ENCODE peak calls at places on chromosomes 11 and 22, in four cellular contexts. T is transverse colon, Y is A549, P is tibial nerve. C is an unnamed sample.

GRCh38 chr11:44957051-44957515 is 6.4 kb upstream of the TP53I11 start:
- DNase-seq in T (no peak), Y (no peak), P (no peak), C (no peak)

GRCh38 chr11:32911413-32911812 is 18.8 kb downstream of the QSER1 start:
- DNase-seq in T (no peak), Y (no peak), P (no peak), C (no peak)

GRCh38 chr11:59112494-59112893 is 5.5 kb downstream of the FAM111B start:
- DNase-seq in T (no peak), Y (no peak), P (no peak), C (no peak)

GRCh38 chr11:84498016-84498415 is 1129.1 kb downstream of the DLG2 start:
- DNase-seq in T (no peak), Y (no peak), P (no peak), C (no peak)

GRCh38 chr11:102791271-102792036 is 6.5 kb downstream of the MMP1 start:
- DNase-seq in T (no peak), Y (no peak), P (no peak), C (no peak)

GRCh38 chr11:10076458-10077141 is 217.4 kb downstream of the SBF2 start:
- DNase-seq in T (peak), Y (peak), P (no peak), C (peak)

GRCh38 chr11:119446434-119446833 is 23.5 kb upstream of the THY1 start:
- DNase-seq in T (no peak), Y (no peak), P (no peak), C (no peak)

GRCh38 chr11:46912526-46913150 is 5.7 kb downstream of the LRP4 start:
- DNase-seq in T (no peak), Y (no peak), P (no peak), C (no peak)

GRCh38 chr11:128054323-128054910 is 532.9 kb downstream of the ETS1 start:
- DNase-seq in T (no peak), Y (no peak), P (no peak), C (no peak)

GRCh38 chr11:77602385-77603105 is 12.8 kb downstream of the AQP11 start:
- DNase-seq in T (no peak), Y (peak), P (no peak), C (peak)

GRCh38 chr11:19725379-19726079 is 12.9 kb downstream of the NAV2 start:
- DNase-seq in T (no peak), Y (no peak), P (no peak), C (no peak)
- TF ChIP-seq EP300 in T (no peak), Y (no peak), P (peak), C (no peak)

DNA sequence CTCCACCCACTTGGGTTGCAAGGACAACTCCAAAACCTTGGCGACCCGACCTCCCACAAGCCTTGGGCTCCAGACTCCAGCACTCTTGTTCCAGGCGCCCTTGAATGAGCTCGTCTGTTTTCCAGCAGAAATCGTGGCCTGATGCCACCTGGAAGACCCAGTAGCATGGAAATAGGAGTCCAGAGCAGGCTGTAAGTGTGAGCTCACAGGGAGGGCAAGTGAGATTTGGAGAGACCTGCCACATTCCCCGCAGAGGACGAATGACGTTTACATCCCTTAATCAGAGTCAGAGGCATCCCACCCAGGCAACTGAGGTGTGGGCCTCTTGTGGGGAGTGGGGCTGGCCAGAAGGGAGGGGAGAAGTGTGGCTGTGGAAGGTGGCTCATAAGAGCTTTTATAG is 71.9 kb downstream of the LDLRAD3 start:
- DNase-seq in T (no peak), Y (no peak), P (peak), C (no peak)
- TF ChIP-seq EP300 in T (no peak), Y (no peak), P (peak), C (no peak)

GRCh38 chr11:69667619-69668604 is 7.2 kb downstream of the LTO1 start:
- DNase-seq in T (no peak), Y (no peak), P (no peak), C (peak)

GRCh38 chr11:69669486-69669885 is 5.7 kb downstream of the LTO1 start:
- DNase-seq in T (no peak), Y (no peak), P (no peak), C (no peak)

GRCh38 chr11:69666752-69667536 is 8.2 kb downstream of the LTO1 start:
- DNase-seq in T (no peak), Y (no peak), P (no peak), C (no peak)

GRCh38 chr11:69671734-69672465 is 3.3 kb downstream of the LTO1 start:
- DNase-seq in T (no peak), Y (no peak), P (no peak), C (no peak)

GRCh38 chr11:69670158-69670845 is 4.9 kb downstream of the LTO1 start:
- DNase-seq in T (peak), Y (peak), P (peak), C (peak)
- TF ChIP-seq EP300 in T (no peak), Y (no peak), P (peak), C (no peak)

GRCh38 chr11:63920126-63920869 is 3.3 kb upstream of the RCOR2 start:
- DNase-seq in T (peak), Y (no peak), P (no peak), C (peak)

GRCh38 chr11:63917685-63918523 is 940 bp upstream of the RCOR2 start:
- DNase-seq in T (peak), Y (peak), P (peak), C (peak)

GRCh38 chr11:63920870-63921417 is 4.0 kb upstream of the RCOR2 start:
- DNase-seq in T (peak), Y (no peak), P (no peak), C (no peak)

GRCh38 chr11:63918576-63919171 is 1.7 kb upstream of the RCOR2 start:
- DNase-seq in T (no peak), Y (no peak), P (no peak), C (no peak)

DNA sequence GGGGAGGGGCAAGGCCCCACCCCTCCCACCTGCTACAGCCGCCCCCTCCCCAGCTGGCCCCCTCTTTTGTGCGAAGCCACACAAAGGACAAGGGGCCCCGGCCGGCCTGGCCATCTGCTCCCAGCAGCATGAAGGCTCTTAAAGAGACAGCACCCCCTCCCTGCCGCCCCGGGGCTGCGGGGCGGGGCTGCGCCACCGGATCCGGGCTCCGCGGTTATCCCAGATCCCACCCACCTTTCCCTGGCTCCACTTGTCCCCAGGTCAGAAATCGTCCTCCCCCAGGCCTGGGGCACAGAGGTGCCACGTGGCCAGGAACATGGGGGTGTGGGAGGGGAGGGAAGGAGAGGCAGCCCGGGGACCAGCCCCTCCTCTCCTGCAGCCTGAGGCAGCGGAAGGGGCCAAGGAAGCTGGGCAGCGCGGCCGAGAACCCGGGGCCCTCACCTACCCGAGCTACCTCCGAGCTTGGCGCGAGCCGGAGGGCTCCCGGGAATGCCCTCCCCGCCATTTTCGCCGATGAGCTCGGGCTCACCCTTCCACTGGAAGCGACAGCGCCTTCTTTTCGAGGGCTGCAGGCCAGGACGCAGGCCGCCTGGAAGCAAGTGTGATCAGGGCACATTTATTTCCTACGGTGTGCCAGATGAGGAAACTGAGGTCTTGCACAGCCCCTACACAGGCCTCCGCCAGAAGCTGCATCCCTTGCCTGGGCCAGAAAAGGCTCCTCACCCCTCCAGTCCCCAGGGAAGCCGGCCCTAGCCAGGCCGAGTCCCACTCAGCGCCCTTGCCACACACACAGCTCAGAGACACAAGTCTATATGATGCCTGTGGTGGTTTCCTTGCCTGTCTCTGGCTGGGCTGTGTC is 2.5 kb upstream of the RCOR2 start:
- DNase-seq in T (peak), Y (no peak), P (no peak), C (peak)
- TF ChIP-seq EP300 in T (no peak), Y (no peak), P (no peak), C (peak)

GRCh38 chr22:30235687-30236170 is 10.8 kb downstream of the LIF start:
- DNase-seq in T (no peak), Y (peak), P (no peak), C (no peak)
- TF ChIP-seq EP300 in T (no peak), Y (peak), P (no peak), C (no peak)

DNA sequence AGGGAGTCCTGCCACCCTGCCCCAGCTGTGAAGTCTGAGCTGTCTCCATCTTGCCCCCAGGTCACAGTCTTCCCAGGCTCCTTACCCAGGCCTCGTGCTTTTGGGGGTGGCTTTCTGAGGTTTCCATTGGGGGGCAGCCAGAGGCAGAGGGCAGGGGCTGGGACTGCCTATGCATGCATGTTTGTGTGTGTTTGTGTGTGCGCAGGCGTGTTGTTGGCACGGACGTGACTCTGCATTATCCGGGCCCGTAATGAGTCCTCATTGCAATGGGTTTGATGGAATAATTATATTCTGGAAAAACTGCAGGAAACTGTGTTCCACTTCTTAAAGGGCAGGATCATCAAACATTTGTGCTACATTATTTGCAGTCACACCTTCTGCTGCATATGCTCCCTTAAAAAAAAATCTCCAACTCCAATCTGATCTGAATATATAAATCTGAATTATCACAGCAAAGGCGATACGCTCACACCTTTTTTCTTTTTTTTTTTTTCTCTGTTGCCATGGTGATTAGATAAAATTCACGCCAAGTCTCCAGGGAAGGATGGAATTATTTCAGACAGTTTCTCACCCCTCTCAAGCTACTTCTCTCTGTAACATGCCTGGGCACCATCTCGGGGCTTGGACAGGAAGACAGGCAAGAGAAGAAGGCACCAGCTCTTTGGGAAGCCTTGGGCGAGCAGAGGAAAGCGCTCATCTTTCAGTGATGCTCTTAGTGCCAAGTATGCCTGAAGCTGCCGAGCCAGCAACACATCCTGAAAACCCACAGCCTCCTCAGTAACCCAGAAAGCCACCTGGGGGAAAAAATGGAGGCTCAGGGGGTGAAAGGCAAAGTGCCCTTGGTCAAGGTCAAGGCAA is 45.9 kb downstream of the DSCAML1 start:
- DNase-seq in T (no peak), Y (no peak), P (no peak), C (no peak)
- TF ChIP-seq EP300 in T (no peak), Y (no peak), P (no peak), C (no peak)

DNA sequence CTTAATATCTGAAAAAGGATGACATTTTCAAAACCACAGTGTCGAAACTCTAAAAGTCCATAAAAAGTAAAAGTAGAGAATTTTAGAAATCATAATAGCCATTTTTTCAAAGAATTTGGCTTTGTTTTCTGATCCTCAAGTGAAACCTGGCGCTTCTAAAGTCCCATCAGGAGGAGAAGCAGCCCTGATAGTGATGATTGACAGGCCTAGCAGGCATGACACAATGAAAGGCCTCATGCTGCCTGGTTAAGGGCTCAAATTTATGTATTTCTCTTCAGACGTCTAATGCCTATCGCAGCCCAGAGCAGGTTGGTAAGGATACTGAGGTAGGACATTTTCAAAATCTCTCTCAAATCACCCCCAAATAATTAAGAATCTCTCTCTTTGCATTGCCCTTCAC is 3.9 kb upstream of the DEUP1 start:
- DNase-seq in T (no peak), Y (no peak), P (no peak), C (no peak)
- TF ChIP-seq EP300 in T (no peak), Y (no peak), P (no peak), C (no peak)

GRCh38 chr22:31646186-31647019 is 15.6 kb downstream of the PISD start:
- DNase-seq in T (no peak), Y (peak), P (no peak), C (peak)
- TF ChIP-seq EP300 in T (no peak), Y (no peak), P (no peak), C (peak)

C was measured in HepG2.